ENCODE peak calls at places on chromosome 16, in nine cellular contexts. One of them, this sample, is unnamed.

GRCh38 chr16:78364501-78364900 is 265.0 kb downstream of the WWOX start:
- DNase-seq in NCI-H1930: no peak
- DNase-seq in stimulated activated naive CD4-positive, alpha-beta T cell: no peak
- DNase-seq in ecto neural progenitor cell: no peak
- DNase-seq in Kasumi-1: no peak
- DNase-seq in fibroblast of mammary gland: no peak
- DNase-seq in central memory CD8-positive, alpha-beta T cell: no peak
- DNase-seq in T-helper 2 cell: no peak
- DNase-seq in effector memory CD8-positive, alpha-beta T cell: no peak
- DNase-seq in this sample: no peak

GRCh38 chr16:72493681-72494415 is 321.9 kb upstream of the PMFBP1 start:
- DNase-seq in central memory CD8-positive, alpha-beta T cell: no peak
- DNase-seq in NCI-H1930: no peak
- DNase-seq in effector memory CD8-positive, alpha-beta T cell: no peak
- DNase-seq in ecto neural progenitor cell: no peak
- DNase-seq in fibroblast of mammary gland: peak
- DNase-seq in T-helper 2 cell: no peak
- DNase-seq in stimulated activated naive CD4-positive, alpha-beta T cell: no peak
- DNase-seq in Kasumi-1: no peak
- DNase-seq in this sample: no peak

GRCh38 chr16:12187939-12188673 is 211.6 kb downstream of the SNX29 start:
- DNase-seq in fibroblast of mammary gland: peak
- DNase-seq in central memory CD8-positive, alpha-beta T cell: no peak
- DNase-seq in effector memory CD8-positive, alpha-beta T cell: no peak
- DNase-seq in Kasumi-1: no peak
- DNase-seq in T-helper 2 cell: no peak
- DNase-seq in ecto neural progenitor cell: no peak
- DNase-seq in NCI-H1930: no peak
- DNase-seq in stimulated activated naive CD4-positive, alpha-beta T cell: no peak
- DNase-seq in this sample: no peak

GRCh38 chr16:69382421-69382820 is 3.4 kb downstream of the TERF2 start:
- DNase-seq in stimulated activated naive CD4-positive, alpha-beta T cell: no peak
- DNase-seq in ecto neural progenitor cell: no peak
- DNase-seq in Kasumi-1: no peak
- DNase-seq in T-helper 2 cell: no peak
- DNase-seq in fibroblast of mammary gland: no peak
- DNase-seq in central memory CD8-positive, alpha-beta T cell: no peak
- DNase-seq in effector memory CD8-positive, alpha-beta T cell: no peak
- DNase-seq in NCI-H1930: no peak
- DNase-seq in this sample: peak

GRCh38 chr16:21950782-21951521 is 2.2 kb upstream of the UQCRC2 start:
- DNase-seq in central memory CD8-positive, alpha-beta T cell: no peak
- DNase-seq in T-helper 2 cell: no peak
- DNase-seq in NCI-H1930: no peak
- DNase-seq in stimulated activated naive CD4-positive, alpha-beta T cell: peak
- DNase-seq in ecto neural progenitor cell: no peak
- DNase-seq in effector memory CD8-positive, alpha-beta T cell: peak
- DNase-seq in fibroblast of mammary gland: peak
- DNase-seq in Kasumi-1: peak
- DNase-seq in this sample: peak

GRCh38 chr16:55664786-55665407 is 9.1 kb downstream of the SLC6A2 start:
- DNase-seq in T-helper 2 cell: no peak
- DNase-seq in stimulated activated naive CD4-positive, alpha-beta T cell: no peak
- DNase-seq in fibroblast of mammary gland: no peak
- DNase-seq in central memory CD8-positive, alpha-beta T cell: no peak
- DNase-seq in ecto neural progenitor cell: no peak
- DNase-seq in effector memory CD8-positive, alpha-beta T cell: no peak
- DNase-seq in NCI-H1930: no peak
- DNase-seq in Kasumi-1: no peak
- DNase-seq in this sample: no peak

GRCh38 chr16:85778873-85779272 is 20.5 kb downstream of the EMC8 start:
- DNase-seq in fibroblast of mammary gland: no peak
- DNase-seq in NCI-H1930: no peak
- DNase-seq in Kasumi-1: no peak
- DNase-seq in central memory CD8-positive, alpha-beta T cell: no peak
- DNase-seq in stimulated activated naive CD4-positive, alpha-beta T cell: no peak
- DNase-seq in ecto neural progenitor cell: no peak
- DNase-seq in effector memory CD8-positive, alpha-beta T cell: peak
- DNase-seq in T-helper 2 cell: no peak
- DNase-seq in this sample: peak

GRCh38 chr16:14378131-14378551 is 251.9 kb downstream of the PARN start:
- DNase-seq in Kasumi-1: no peak
- DNase-seq in ecto neural progenitor cell: no peak
- DNase-seq in T-helper 2 cell: no peak
- DNase-seq in central memory CD8-positive, alpha-beta T cell: no peak
- DNase-seq in stimulated activated naive CD4-positive, alpha-beta T cell: no peak
- DNase-seq in effector memory CD8-positive, alpha-beta T cell: no peak
- DNase-seq in fibroblast of mammary gland: peak
- DNase-seq in NCI-H1930: no peak
- DNase-seq in this sample: no peak

GRCh38 chr16:13110124-13110796 is 208.9 kb downstream of the SHISA9 start:
- DNase-seq in ecto neural progenitor cell: no peak
- DNase-seq in effector memory CD8-positive, alpha-beta T cell: no peak
- DNase-seq in NCI-H1930: no peak
- DNase-seq in stimulated activated naive CD4-positive, alpha-beta T cell: no peak
- DNase-seq in Kasumi-1: no peak
- DNase-seq in fibroblast of mammary gland: peak
- DNase-seq in central memory CD8-positive, alpha-beta T cell: no peak
- DNase-seq in T-helper 2 cell: no peak
- DNase-seq in this sample: no peak

GRCh38 chr16:87178977-87179376 is 138.2 kb downstream of the C16orf95 start:
- DNase-seq in fibroblast of mammary gland: peak
- DNase-seq in ecto neural progenitor cell: no peak
- DNase-seq in stimulated activated naive CD4-positive, alpha-beta T cell: no peak
- DNase-seq in T-helper 2 cell: no peak
- DNase-seq in NCI-H1930: no peak
- DNase-seq in central memory CD8-positive, alpha-beta T cell: no peak
- DNase-seq in Kasumi-1: no peak
- DNase-seq in effector memory CD8-positive, alpha-beta T cell: no peak
- DNase-seq in this sample: no peak

GRCh38 chr16:11963706-11964105 is 1.3 kb upstream of the TNFRSF17 start:
- DNase-seq in Kasumi-1: no peak
- DNase-seq in fibroblast of mammary gland: no peak
- DNase-seq in ecto neural progenitor cell: no peak
- DNase-seq in stimulated activated naive CD4-positive, alpha-beta T cell: no peak
- DNase-seq in effector memory CD8-positive, alpha-beta T cell: no peak
- DNase-seq in T-helper 2 cell: no peak
- DNase-seq in NCI-H1930: no peak
- DNase-seq in central memory CD8-positive, alpha-beta T cell: no peak
- DNase-seq in this sample: no peak

GRCh38 chr16:85573696-85574641 is 39.2 kb upstream of the GSE1 start:
- DNase-seq in stimulated activated naive CD4-positive, alpha-beta T cell: no peak
- DNase-seq in ecto neural progenitor cell: no peak
- DNase-seq in fibroblast of mammary gland: peak
- DNase-seq in T-helper 2 cell: no peak
- DNase-seq in central memory CD8-positive, alpha-beta T cell: no peak
- DNase-seq in Kasumi-1: peak
- DNase-seq in effector memory CD8-positive, alpha-beta T cell: no peak
- DNase-seq in NCI-H1930: no peak
- DNase-seq in this sample: no peak

GRCh38 chr16:4917117-4917516 is 19.8 kb downstream of the PPL start:
- DNase-seq in effector memory CD8-positive, alpha-beta T cell: no peak
- DNase-seq in Kasumi-1: no peak
- DNase-seq in ecto neural progenitor cell: no peak
- DNase-seq in central memory CD8-positive, alpha-beta T cell: no peak
- DNase-seq in stimulated activated naive CD4-positive, alpha-beta T cell: no peak
- DNase-seq in NCI-H1930: no peak
- DNase-seq in fibroblast of mammary gland: peak
- DNase-seq in T-helper 2 cell: no peak
- DNase-seq in this sample: no peak

GRCh38 chr16:58236831-58237230 is 38.9 kb upstream of the CSNK2A2 start:
- DNase-seq in T-helper 2 cell: no peak
- DNase-seq in central memory CD8-positive, alpha-beta T cell: no peak
- DNase-seq in ecto neural progenitor cell: no peak
- DNase-seq in NCI-H1930: no peak
- DNase-seq in effector memory CD8-positive, alpha-beta T cell: no peak
- DNase-seq in stimulated activated naive CD4-positive, alpha-beta T cell: no peak
- DNase-seq in Kasumi-1: no peak
- DNase-seq in fibroblast of mammary gland: no peak
- DNase-seq in this sample: no peak

GRCh38 chr16:67248401-67249177 is at the start of gene SLC9A5:
- DNase-seq in NCI-H1930: no peak
- DNase-seq in T-helper 2 cell: no peak
- DNase-seq in central memory CD8-positive, alpha-beta T cell: no peak
- DNase-seq in Kasumi-1: no peak
- DNase-seq in effector memory CD8-positive, alpha-beta T cell: peak
- DNase-seq in ecto neural progenitor cell: peak
- DNase-seq in fibroblast of mammary gland: no peak
- DNase-seq in stimulated activated naive CD4-positive, alpha-beta T cell: no peak
- DNase-seq in this sample: peak

GRCh38 chr16:73025111-73025505 is 22.8 kb downstream of the ZFHX3 start:
- DNase-seq in fibroblast of mammary gland: no peak
- DNase-seq in effector memory CD8-positive, alpha-beta T cell: no peak
- DNase-seq in NCI-H1930: no peak
- DNase-seq in ecto neural progenitor cell: no peak
- DNase-seq in stimulated activated naive CD4-positive, alpha-beta T cell: no peak
- DNase-seq in T-helper 2 cell: no peak
- DNase-seq in central memory CD8-positive, alpha-beta T cell: no peak
- DNase-seq in Kasumi-1: no peak
- DNase-seq in this sample: no peak

GRCh38 chr16:78811247-78811646 is 711.8 kb downstream of the WWOX start:
- DNase-seq in effector memory CD8-positive, alpha-beta T cell: no peak
- DNase-seq in fibroblast of mammary gland: no peak
- DNase-seq in NCI-H1930: no peak
- DNase-seq in ecto neural progenitor cell: no peak
- DNase-seq in Kasumi-1: no peak
- DNase-seq in T-helper 2 cell: no peak
- DNase-seq in central memory CD8-positive, alpha-beta T cell: no peak
- DNase-seq in stimulated activated naive CD4-positive, alpha-beta T cell: no peak
- DNase-seq in this sample: no peak

GRCh38 chr16:24255446-24256352 is at the start of gene CACNG3:
- DNase-seq in stimulated activated naive CD4-positive, alpha-beta T cell: peak
- DNase-seq in effector memory CD8-positive, alpha-beta T cell: peak
- DNase-seq in fibroblast of mammary gland: peak
- DNase-seq in T-helper 2 cell: no peak
- DNase-seq in central memory CD8-positive, alpha-beta T cell: peak
- DNase-seq in Kasumi-1: peak
- DNase-seq in ecto neural progenitor cell: peak
- DNase-seq in NCI-H1930: no peak
- DNase-seq in this sample: peak

GRCh38 chr16:85781156-85781555 is 18.2 kb downstream of the EMC8 start:
- DNase-seq in Kasumi-1: no peak
- DNase-seq in stimulated activated naive CD4-positive, alpha-beta T cell: no peak
- DNase-seq in ecto neural progenitor cell: no peak
- DNase-seq in central memory CD8-positive, alpha-beta T cell: no peak
- DNase-seq in NCI-H1930: no peak
- DNase-seq in effector memory CD8-positive, alpha-beta T cell: no peak
- DNase-seq in fibroblast of mammary gland: no peak
- DNase-seq in T-helper 2 cell: no peak
- DNase-seq in this sample: no peak

GRCh38 chr16:75267631-75268264 is 16.3 kb upstream of the BCAR1 start:
- DNase-seq in effector memory CD8-positive, alpha-beta T cell: no peak
- DNase-seq in fibroblast of mammary gland: peak
- DNase-seq in T-helper 2 cell: no peak
- DNase-seq in NCI-H1930: no peak
- DNase-seq in stimulated activated naive CD4-positive, alpha-beta T cell: no peak
- DNase-seq in ecto neural progenitor cell: no peak
- DNase-seq in central memory CD8-positive, alpha-beta T cell: no peak
- DNase-seq in Kasumi-1: no peak
- DNase-seq in this sample: no peak

GRCh38 chr16:84138824-84139627 is 6.0 kb downstream of the HSDL1 start:
- DNase-seq in effector memory CD8-positive, alpha-beta T cell: no peak
- DNase-seq in ecto neural progenitor cell: no peak
- DNase-seq in NCI-H1930: no peak
- DNase-seq in Kasumi-1: peak
- DNase-seq in T-helper 2 cell: no peak
- DNase-seq in stimulated activated naive CD4-positive, alpha-beta T cell: no peak
- DNase-seq in fibroblast of mammary gland: peak
- DNase-seq in central memory CD8-positive, alpha-beta T cell: no peak
- DNase-seq in this sample: peak

GRCh38 chr16:11547517-11547916 is 39.2 kb downstream of the LITAF start:
- DNase-seq in central memory CD8-positive, alpha-beta T cell: no peak
- DNase-seq in stimulated activated naive CD4-positive, alpha-beta T cell: no peak
- DNase-seq in Kasumi-1: no peak
- DNase-seq in T-helper 2 cell: no peak
- DNase-seq in NCI-H1930: no peak
- DNase-seq in ecto neural progenitor cell: no peak
- DNase-seq in effector memory CD8-positive, alpha-beta T cell: no peak
- DNase-seq in fibroblast of mammary gland: no peak
- DNase-seq in this sample: no peak

GRCh38 chr16:71727545-71728324 is 3.2 kb upstream of the PHLPP2 start:
- DNase-seq in T-helper 2 cell: no peak
- DNase-seq in stimulated activated naive CD4-positive, alpha-beta T cell: no peak
- DNase-seq in NCI-H1930: no peak
- DNase-seq in central memory CD8-positive, alpha-beta T cell: no peak
- DNase-seq in effector memory CD8-positive, alpha-beta T cell: no peak
- DNase-seq in Kasumi-1: no peak
- DNase-seq in ecto neural progenitor cell: no peak
- DNase-seq in fibroblast of mammary gland: no peak
- DNase-seq in this sample: no peak

GRCh38 chr16:49924078-49924477 is 68.2 kb upstream of the ZNF423 start:
- DNase-seq in fibroblast of mammary gland: peak
- DNase-seq in effector memory CD8-positive, alpha-beta T cell: no peak
- DNase-seq in ecto neural progenitor cell: no peak
- DNase-seq in Kasumi-1: no peak
- DNase-seq in NCI-H1930: no peak
- DNase-seq in T-helper 2 cell: no peak
- DNase-seq in stimulated activated naive CD4-positive, alpha-beta T cell: no peak
- DNase-seq in central memory CD8-positive, alpha-beta T cell: no peak
- DNase-seq in this sample: no peak

GRCh38 chr16:77877712-77878111 is 89.3 kb downstream of the VAT1L start:
- DNase-seq in fibroblast of mammary gland: peak
- DNase-seq in effector memory CD8-positive, alpha-beta T cell: no peak
- DNase-seq in NCI-H1930: no peak
- DNase-seq in ecto neural progenitor cell: no peak
- DNase-seq in stimulated activated naive CD4-positive, alpha-beta T cell: no peak
- DNase-seq in Kasumi-1: no peak
- DNase-seq in T-helper 2 cell: no peak
- DNase-seq in central memory CD8-positive, alpha-beta T cell: no peak
- DNase-seq in this sample: no peak

GRCh38 chr16:74291176-74291575 is 5.4 kb upstream of the PSMD7 start:
- DNase-seq in T-helper 2 cell: no peak
- DNase-seq in stimulated activated naive CD4-positive, alpha-beta T cell: no peak
- DNase-seq in central memory CD8-positive, alpha-beta T cell: no peak
- DNase-seq in ecto neural progenitor cell: no peak
- DNase-seq in effector memory CD8-positive, alpha-beta T cell: no peak
- DNase-seq in NCI-H1930: no peak
- DNase-seq in Kasumi-1: no peak
- DNase-seq in fibroblast of mammary gland: no peak
- DNase-seq in this sample: no peak

GRCh38 chr16:81639931-81640680 is 139.0 kb upstream of the PLCG2 start:
- DNase-seq in T-helper 2 cell: no peak
- DNase-seq in Kasumi-1: no peak
- DNase-seq in stimulated activated naive CD4-positive, alpha-beta T cell: no peak
- DNase-seq in fibroblast of mammary gland: no peak
- DNase-seq in NCI-H1930: no peak
- DNase-seq in effector memory CD8-positive, alpha-beta T cell: no peak
- DNase-seq in ecto neural progenitor cell: no peak
- DNase-seq in central memory CD8-positive, alpha-beta T cell: no peak
- DNase-seq in this sample: no peak

GRCh38 chr16:1314399-1315068 is 5.1 kb downstream of the UBE2I start:
- DNase-seq in central memory CD8-positive, alpha-beta T cell: no peak
- DNase-seq in fibroblast of mammary gland: no peak
- DNase-seq in effector memory CD8-positive, alpha-beta T cell: no peak
- DNase-seq in NCI-H1930: no peak
- DNase-seq in T-helper 2 cell: no peak
- DNase-seq in Kasumi-1: no peak
- DNase-seq in stimulated activated naive CD4-positive, alpha-beta T cell: no peak
- DNase-seq in ecto neural progenitor cell: no peak
- DNase-seq in this sample: no peak

GRCh38 chr16:25210758-25211157 is 6.0 kb upstream of the AQP8 start:
- DNase-seq in stimulated activated naive CD4-positive, alpha-beta T cell: no peak
- DNase-seq in NCI-H1930: no peak
- DNase-seq in ecto neural progenitor cell: no peak
- DNase-seq in central memory CD8-positive, alpha-beta T cell: no peak
- DNase-seq in Kasumi-1: peak
- DNase-seq in T-helper 2 cell: no peak
- DNase-seq in effector memory CD8-positive, alpha-beta T cell: no peak
- DNase-seq in fibroblast of mammary gland: peak
- DNase-seq in this sample: peak

This sample was measured in activated CD8-positive, alpha-beta T cell treated with anti-CD3 and anti-CD28 coated beads for 36 hours.